ENCODE peak calls at places on chromosomes 11 and 22, in ten cellular contexts. U is tibial artery, O is GM23338, F is astrocyte, Z is A549, G is spleen, T is K562, E is heart right ventricle, I is HL-60, P is upper lobe of right lung. K is an unnamed sample.

GRCh38 chr22:49627217-49628181 is 200.2 kb downstream of the BRD1 start:
- DNase-seq in U (peak; percentile 61), O (no peak), F (no peak), Z (no peak), G (peak; percentile 58), T (no peak), E (no peak), I (no peak), P (no peak), K (no peak)

GRCh38 chr11:122157540-122158173 is 41.6 kb upstream of the BLID start:
- DNase-seq in U (no peak), O (no peak), F (no peak), Z (no peak), G (no peak), T (no peak), E (no peak), I (no peak), P (no peak), K (no peak)

GRCh38 chr11:106281455-106282173 is 204.2 kb downstream of the AASDHPPT start:
- DNase-seq in U (no peak), O (no peak), F (peak; percentile 90), Z (peak; percentile 1), G (no peak), T (no peak), E (no peak), I (no peak), P (no peak), K (no peak)

GRCh38 chr11:61947486-61948210 is 2.5 kb upstream of the BEST1 start:
- DNase-seq in U (peak; percentile 96), O (peak; percentile 93), F (peak; percentile 61), Z (peak; percentile 89), G (peak; percentile 92), T (peak; percentile 86), E (peak; percentile 89), I (peak; percentile 72), P (peak; percentile 82), K (peak; percentile 71)

GRCh38 chr11:68965901-68966868 is 14.6 kb downstream of the MRGPRD start:
- DNase-seq in U (peak; percentile 33), O (no peak), F (no peak), Z (no peak), G (no peak), T (no peak), E (no peak), I (no peak), P (peak; percentile 46), K (no peak)

GRCh38 chr11:43376065-43376464 is 17.3 kb downstream of the TTC17 start:
- DNase-seq in U (no peak), O (no peak), F (no peak), Z (no peak), G (no peak), T (no peak), E (no peak), I (no peak), P (no peak), K (no peak)

GRCh38 chr22:28019881-28020861 is 101.1 kb upstream of the PITPNB start:
- DNase-seq in U (peak; percentile 77), O (peak; percentile 87), F (peak; percentile 16), Z (peak; percentile 55), G (peak; percentile 88), T (peak; percentile 67), E (peak; percentile 74), I (peak; percentile 52), P (peak; percentile 79), K (peak; percentile 35)

GRCh38 chr22:41197808-41198585 is 7.1 kb upstream of the L3MBTL2 start:
- DNase-seq in U (no peak), O (peak; percentile 56), F (peak; percentile 18), Z (peak; percentile 47), G (no peak), T (peak; percentile 48), E (no peak), I (peak; percentile 61), P (peak; percentile 73), K (no peak)

GRCh38 chr11:118144869-118145268 is 7.8 kb downstream of the SCN4B start:
- DNase-seq in U (no peak), O (no peak), F (no peak), Z (no peak), G (no peak), T (no peak), E (no peak), I (no peak), P (peak; percentile 56), K (no peak)

GRCh38 chr11:118147502-118147901 is 5.1 kb downstream of the SCN4B start:
- DNase-seq in U (no peak), O (no peak), F (no peak), Z (no peak), G (no peak), T (peak; percentile 8), E (no peak), I (peak; percentile 25), P (no peak), K (no peak)

GRCh38 chr11:118148240-118148639 is 4.4 kb downstream of the SCN4B start:
- DNase-seq in U (no peak), O (no peak), F (no peak), Z (no peak), G (no peak), T (no peak), E (no peak), I (no peak), P (no peak), K (no peak)

GRCh38 chr11:118145285-118146227 is 7.1 kb downstream of the SCN4B start:
- DNase-seq in U (peak; percentile 80), O (peak; percentile 91), F (peak; percentile 10), Z (peak; percentile 92), G (peak; percentile 94), T (peak; percentile 87), E (peak; percentile 83), I (peak; percentile 82), P (peak; percentile 94), K (peak; percentile 76)

DNA sequence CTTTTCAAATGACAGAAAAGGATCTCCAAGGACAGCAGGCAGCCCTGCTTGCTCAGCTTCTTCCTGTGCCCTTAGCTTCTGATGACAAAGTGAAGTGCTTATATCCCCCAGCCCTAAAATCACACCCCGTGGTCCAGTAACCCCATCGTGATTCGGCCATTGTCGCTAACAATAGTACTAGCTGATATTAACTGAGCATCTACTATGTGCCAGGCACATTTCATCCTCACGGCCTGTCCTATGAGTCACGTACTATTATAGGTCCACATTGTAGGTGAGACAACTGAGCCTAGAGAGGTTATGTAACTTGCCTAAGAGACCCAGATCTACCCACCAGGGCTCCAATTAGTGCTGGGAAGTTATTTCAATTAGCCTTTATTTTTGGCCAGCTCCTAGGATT is 6.1 kb downstream of the SCN4B start:
- DNase-seq in U (no peak), O (no peak), F (no peak), Z (no peak), G (no peak), T (no peak), E (no peak), I (no peak), P (no peak), K (no peak)
- H3K27ac ChIP-seq in U (no peak overlapping the region), O (no peak overlapping the region), F (no peak overlapping the region), Z (no peak overlapping the region), G (no peak overlapping the region), T (no peak overlapping the region), E (no peak overlapping the region), I (no peak overlapping the region), P (no peak overlapping the region), K (no peak overlapping the region)

GRCh38 chr11:2811206-2812091 is 74.1 kb downstream of the CDKN1C start:
- DNase-seq in U (no peak), O (no peak), F (no peak), Z (no peak), G (peak; percentile 66), T (peak; percentile 70), E (no peak), I (no peak), P (peak; percentile 62), K (no peak)

GRCh38 chr11:2813141-2813908 is 72.2 kb downstream of the CDKN1C start:
- DNase-seq in U (no peak), O (no peak), F (peak; percentile 81), Z (no peak), G (peak; percentile 42), T (peak; percentile 48), E (no peak), I (no peak), P (peak; percentile 52), K (no peak)

GRCh38 chr11:2813968-2814367 is 71.6 kb downstream of the CDKN1C start:
- DNase-seq in U (no peak), O (no peak), F (no peak), Z (no peak), G (no peak), T (no peak), E (no peak), I (no peak), P (no peak), K (no peak)

GRCh38 chr11:2810401-2811205 is 75.0 kb downstream of the CDKN1C start:
- DNase-seq in U (peak; percentile 63), O (no peak), F (no peak), Z (no peak), G (peak; percentile 47), T (no peak), E (no peak), I (no peak), P (peak; percentile 56), K (no peak)

DNA sequence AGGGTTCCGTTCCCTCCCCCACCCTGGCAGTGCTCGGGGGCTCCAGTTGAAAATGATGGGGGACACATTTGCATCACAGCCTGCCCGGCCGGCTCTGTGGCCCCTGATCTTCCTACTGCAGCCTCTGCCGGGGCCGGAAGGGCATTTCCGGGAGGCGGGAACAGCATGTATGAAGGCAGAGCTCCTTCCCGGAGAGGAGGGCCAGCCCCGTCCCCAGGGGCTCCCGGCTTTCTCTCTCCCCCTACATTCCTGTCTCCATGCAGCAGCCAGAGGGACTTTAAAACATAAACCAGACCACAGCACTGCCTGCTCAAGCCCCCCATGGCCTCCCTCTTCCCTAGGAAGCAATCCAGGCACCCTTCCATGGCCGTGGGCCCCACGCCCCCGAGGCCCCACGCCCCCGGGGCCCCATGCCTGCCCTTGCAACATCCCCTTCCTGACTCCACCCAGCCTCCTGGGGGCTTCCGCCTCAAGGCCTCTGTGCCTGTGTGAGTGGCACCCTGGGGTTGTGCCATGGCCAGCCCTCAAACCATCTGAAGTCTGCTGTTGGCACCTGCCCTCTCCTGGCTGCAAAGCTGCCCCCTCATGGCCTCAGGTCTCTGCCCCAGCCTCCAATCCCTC is 73.1 kb downstream of the CDKN1C start:
- DNase-seq in U (no peak), O (no peak), F (no peak), Z (no peak), G (peak; percentile 78), T (no peak), E (peak; percentile 54), I (peak; percentile 49), P (peak; percentile 67), K (no peak)
- H3K4me3 ChIP-seq in U (no peak overlapping the region), O (no peak overlapping the region), F (no peak overlapping the region), Z (no peak overlapping the region), G (peak overlapping the region; percentile 44), T (no peak overlapping the region), E (peak overlapping the region; percentile 40), I (no peak overlapping the region), P (peak overlapping the region; percentile 15), K (no peak overlapping the region)

DNA sequence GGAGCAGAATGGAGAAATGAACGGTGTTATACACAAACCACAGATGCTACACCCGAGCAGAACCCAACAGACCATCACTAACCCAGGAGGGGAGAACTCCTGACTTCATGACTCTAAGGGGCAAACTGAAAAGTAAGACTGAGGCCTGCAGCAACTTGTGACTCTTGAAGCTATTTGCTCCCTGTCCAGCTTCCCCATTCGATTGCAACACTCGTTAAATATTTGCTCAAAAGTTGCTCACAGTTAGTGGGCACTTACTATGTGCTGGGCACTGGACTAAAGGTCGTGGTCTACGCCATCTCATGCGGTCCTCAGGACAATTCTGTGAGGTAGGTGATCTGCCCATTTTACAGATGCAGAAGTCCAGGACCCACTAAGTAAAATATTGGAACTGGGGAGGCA is 9.5 kb upstream of the ADA2 start:
- DNase-seq in U (no peak), O (no peak), F (no peak), Z (no peak), G (no peak), T (no peak), E (no peak), I (no peak), P (no peak), K (no peak)
- H3K27ac ChIP-seq in U (no peak overlapping the region), O (no peak overlapping the region), F (no peak overlapping the region), Z (no peak overlapping the region), G (no peak overlapping the region), T (no peak overlapping the region), E (peak overlapping the region; percentile 64), I (no peak overlapping the region), P (no peak overlapping the region), K (no peak overlapping the region)

GRCh38 chr22:42643632-42644421 is 3.4 kb upstream of the ATP5MGL start:
- DNase-seq in U (no peak), O (no peak), F (no peak), Z (no peak), G (no peak), T (no peak), E (no peak), I (no peak), P (no peak), K (no peak)
- H3K4me3 ChIP-seq in U (no peak overlapping the region), O (no peak overlapping the region), F (no peak overlapping the region), Z (no peak overlapping the region), G (no peak overlapping the region), T (no peak overlapping the region), E (peak overlapping the region; percentile 98), I (no peak overlapping the region), P (no peak overlapping the region), K (no peak overlapping the region)

K was measured in iPS DF 6.9.